ENCODE peak calls at places on chromosomes 1 and 21, in ten cellular contexts. One of them, this sample, is unnamed. For H3K27me3, the result is how much of the 10 kb centered on the place peaks cover.

GRCh38 chr1:69523032-69523431 is 44.7 kb upstream of the LRRC7 start:
- DNase-seq in HCT116: no peak
- DNase-seq in sigmoid colon: no peak
- DNase-seq in stomach: no peak
- DNase-seq in suprapubic skin: no peak
- DNase-seq in transverse colon: no peak
- DNase-seq in vagina: no peak
- DNase-seq in K562: no peak
- DNase-seq in GM12878: no peak
- DNase-seq in spleen: no peak
- DNase-seq in this sample: no peak

GRCh38 chr1:62247391-62248168 is 52.9 kb downstream of the L1TD1 start:
- DNase-seq in sigmoid colon: no peak
- DNase-seq in spleen: peak
- DNase-seq in stomach: no peak
- DNase-seq in HCT116: no peak
- DNase-seq in K562: no peak
- DNase-seq in suprapubic skin: no peak
- DNase-seq in transverse colon: no peak
- DNase-seq in GM12878: no peak
- DNase-seq in vagina: no peak
- DNase-seq in this sample: peak

GRCh38 chr1:64766385-64766784 is 21.5 kb downstream of the RAVER2 start:
- DNase-seq in spleen: no peak
- DNase-seq in HCT116: no peak
- DNase-seq in vagina: no peak
- DNase-seq in GM12878: no peak
- DNase-seq in transverse colon: no peak
- DNase-seq in K562: no peak
- DNase-seq in suprapubic skin: no peak
- DNase-seq in sigmoid colon: no peak
- DNase-seq in stomach: no peak
- DNase-seq in this sample: no peak

GRCh38 chr1:167763525-167764220 is 41.9 kb downstream of the MPZL1 start:
- DNase-seq in GM12878: no peak
- DNase-seq in vagina: no peak
- DNase-seq in K562: no peak
- DNase-seq in transverse colon: no peak
- DNase-seq in HCT116: no peak
- DNase-seq in spleen: no peak
- DNase-seq in sigmoid colon: no peak
- DNase-seq in suprapubic skin: no peak
- DNase-seq in stomach: no peak
- DNase-seq in this sample: no peak

GRCh38 chr21:45332981-45333582 is 45.4 kb upstream of the POFUT2 start:
- DNase-seq in GM12878: no peak
- DNase-seq in sigmoid colon: peak
- DNase-seq in suprapubic skin: peak
- DNase-seq in stomach: no peak
- DNase-seq in spleen: peak
- DNase-seq in HCT116: no peak
- DNase-seq in vagina: no peak
- DNase-seq in K562: no peak
- DNase-seq in transverse colon: no peak
- DNase-seq in this sample: no peak

GRCh38 chr1:198889102-198889501 is 250.3 kb downstream of the PTPRC start:
- DNase-seq in vagina: no peak
- DNase-seq in sigmoid colon: no peak
- DNase-seq in K562: no peak
- DNase-seq in HCT116: no peak
- DNase-seq in transverse colon: no peak
- DNase-seq in spleen: no peak
- DNase-seq in stomach: no peak
- DNase-seq in suprapubic skin: no peak
- DNase-seq in GM12878: no peak
- DNase-seq in this sample: no peak

GRCh38 chr1:192506741-192507155 is 68.8 kb upstream of the RGS1 start:
- DNase-seq in K562: no peak
- DNase-seq in HCT116: peak
- DNase-seq in stomach: no peak
- DNase-seq in transverse colon: no peak
- DNase-seq in spleen: no peak
- DNase-seq in vagina: no peak
- DNase-seq in sigmoid colon: no peak
- DNase-seq in suprapubic skin: no peak
- DNase-seq in GM12878: peak
- DNase-seq in this sample: no peak

GRCh38 chr1:26411624-26412074 is 1.0 kb downstream of the LIN28A start:
- DNase-seq in suprapubic skin: no peak
- DNase-seq in HCT116: no peak
- DNase-seq in spleen: no peak
- DNase-seq in vagina: no peak
- DNase-seq in sigmoid colon: no peak
- DNase-seq in GM12878: no peak
- DNase-seq in transverse colon: no peak
- DNase-seq in stomach: no peak
- DNase-seq in K562: no peak
- DNase-seq in this sample: no peak

GRCh38 chr1:204204944-204205343 is 8.7 kb upstream of the KISS1 start:
- DNase-seq in K562: no peak
- DNase-seq in spleen: no peak
- DNase-seq in GM12878: no peak
- DNase-seq in sigmoid colon: no peak
- DNase-seq in HCT116: no peak
- DNase-seq in transverse colon: no peak
- DNase-seq in suprapubic skin: no peak
- DNase-seq in vagina: no peak
- DNase-seq in stomach: no peak
- DNase-seq in this sample: no peak

GRCh38 chr1:31831397-31832378 is 15.9 kb upstream of the SPOCD1 start:
- DNase-seq in suprapubic skin: peak
- DNase-seq in HCT116: no peak
- DNase-seq in K562: peak
- DNase-seq in GM12878: no peak
- DNase-seq in spleen: no peak
- DNase-seq in sigmoid colon: no peak
- DNase-seq in stomach: no peak
- DNase-seq in vagina: no peak
- DNase-seq in transverse colon: no peak
- DNase-seq in this sample: no peak

GRCh38 chr1:30472009-30472408 is 251.4 kb downstream of the MATN1 start:
- DNase-seq in spleen: peak
- DNase-seq in HCT116: no peak
- DNase-seq in K562: no peak
- DNase-seq in stomach: no peak
- DNase-seq in transverse colon: no peak
- DNase-seq in sigmoid colon: peak
- DNase-seq in vagina: no peak
- DNase-seq in suprapubic skin: peak
- DNase-seq in GM12878: no peak
- DNase-seq in this sample: no peak

GRCh38 chr1:235313262-235313661 is 14.7 kb downstream of the ARID4B start:
- DNase-seq in GM12878: no peak
- DNase-seq in stomach: no peak
- DNase-seq in HCT116: no peak
- DNase-seq in K562: no peak
- DNase-seq in vagina: no peak
- DNase-seq in suprapubic skin: no peak
- DNase-seq in transverse colon: no peak
- DNase-seq in spleen: no peak
- DNase-seq in sigmoid colon: no peak
- DNase-seq in this sample: no peak

GRCh38 chr21:46438241-46438640 is 20.4 kb upstream of the DIP2A start:
- DNase-seq in K562: no peak
- DNase-seq in spleen: peak
- DNase-seq in transverse colon: no peak
- DNase-seq in stomach: no peak
- DNase-seq in GM12878: no peak
- DNase-seq in sigmoid colon: no peak
- DNase-seq in HCT116: no peak
- DNase-seq in vagina: no peak
- DNase-seq in suprapubic skin: no peak
- DNase-seq in this sample: no peak

GRCh38 chr1:201456499-201457309 is 12.3 kb downstream of the PHLDA3 start:
- DNase-seq in GM12878: no peak
- DNase-seq in vagina: no peak
- DNase-seq in HCT116: no peak
- DNase-seq in spleen: peak
- DNase-seq in stomach: no peak
- DNase-seq in K562: peak
- DNase-seq in suprapubic skin: peak
- DNase-seq in sigmoid colon: peak
- DNase-seq in transverse colon: peak
- DNase-seq in this sample: no peak

GRCh38 chr1:201649776-201650607 is 111.1 kb downstream of the NAV1 start:
- DNase-seq in suprapubic skin: peak
- DNase-seq in HCT116: peak
- DNase-seq in GM12878: no peak
- DNase-seq in stomach: peak
- DNase-seq in K562: peak
- DNase-seq in spleen: no peak
- DNase-seq in sigmoid colon: peak
- DNase-seq in vagina: no peak
- DNase-seq in transverse colon: peak
- DNase-seq in this sample: peak

GRCh38 chr1:82392513-82392912 is 591.8 kb downstream of the ADGRL2 start:
- DNase-seq in HCT116: no peak
- DNase-seq in GM12878: no peak
- DNase-seq in spleen: no peak
- DNase-seq in vagina: no peak
- DNase-seq in suprapubic skin: no peak
- DNase-seq in transverse colon: no peak
- DNase-seq in sigmoid colon: no peak
- DNase-seq in K562: no peak
- DNase-seq in stomach: no peak
- DNase-seq in this sample: no peak

GRCh38 chr1:147171399-147172167 is 687 bp downstream of the PRKAB2 start:
- DNase-seq in HCT116: no peak
- DNase-seq in stomach: no peak
- DNase-seq in GM12878: no peak
- DNase-seq in K562: peak
- DNase-seq in vagina: no peak
- DNase-seq in suprapubic skin: no peak
- DNase-seq in spleen: no peak
- DNase-seq in sigmoid colon: no peak
- DNase-seq in transverse colon: peak
- DNase-seq in this sample: no peak

GRCh38 chr21:25350056-25350455 is 257.2 kb downstream of the MRPL39 start:
- DNase-seq in sigmoid colon: no peak
- DNase-seq in suprapubic skin: no peak
- DNase-seq in K562: peak
- DNase-seq in spleen: no peak
- DNase-seq in stomach: no peak
- DNase-seq in HCT116: no peak
- DNase-seq in GM12878: no peak
- DNase-seq in vagina: no peak
- DNase-seq in transverse colon: no peak
- DNase-seq in this sample: no peak

GRCh38 chr1:169495916-169496315 is 10.2 kb upstream of the SLC19A2 start:
- DNase-seq in vagina: no peak
- DNase-seq in suprapubic skin: no peak
- DNase-seq in transverse colon: no peak
- DNase-seq in K562: no peak
- DNase-seq in stomach: no peak
- DNase-seq in GM12878: no peak
- DNase-seq in HCT116: no peak
- DNase-seq in sigmoid colon: no peak
- DNase-seq in spleen: no peak
- DNase-seq in this sample: no peak
- H3K27ac ChIP-seq in vagina: no peak
- H3K27ac ChIP-seq in suprapubic skin: no peak
- H3K27ac ChIP-seq in transverse colon: no peak
- H3K27ac ChIP-seq in K562: no peak
- H3K27ac ChIP-seq in stomach: no peak
- H3K27ac ChIP-seq in GM12878: no peak
- H3K27ac ChIP-seq in HCT116: no peak
- H3K27ac ChIP-seq in sigmoid colon: no peak
- H3K27ac ChIP-seq in spleen: no peak
- H3K27ac ChIP-seq in this sample: no peak

DNA sequence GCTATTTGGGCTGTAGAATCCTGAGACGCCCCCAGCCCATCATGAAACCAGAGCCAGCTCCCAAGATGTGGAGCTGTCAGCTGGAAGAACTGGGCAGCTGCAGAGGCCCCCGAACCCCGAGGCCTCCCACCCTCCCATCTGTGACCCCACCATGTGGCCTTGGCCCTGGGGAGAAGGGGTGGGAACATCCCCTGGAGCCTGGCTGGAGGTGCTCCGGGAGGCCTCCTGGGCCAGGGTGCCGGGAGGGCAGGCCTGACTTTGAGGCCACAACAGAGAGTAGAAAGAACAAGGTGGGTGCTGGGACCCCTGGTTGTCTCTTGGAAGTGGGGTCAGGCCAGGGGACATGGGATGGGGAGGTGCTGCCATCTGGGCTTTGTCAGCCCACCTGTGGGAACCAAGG is 6.0 kb upstream of the SMYD3 start:
- DNase-seq in transverse colon: no peak
- DNase-seq in spleen: no peak
- DNase-seq in GM12878: no peak
- DNase-seq in K562: no peak
- DNase-seq in vagina: no peak
- DNase-seq in suprapubic skin: no peak
- DNase-seq in sigmoid colon: no peak
- DNase-seq in HCT116: no peak
- DNase-seq in stomach: no peak
- DNase-seq in this sample: no peak
- H3K27me3 ChIP-seq in transverse colon: under half
- H3K27me3 ChIP-seq in spleen: under half
- H3K27me3 ChIP-seq in GM12878: under half
- H3K27me3 ChIP-seq in K562: under half
- H3K27me3 ChIP-seq in vagina: under half
- H3K27me3 ChIP-seq in suprapubic skin: under half
- H3K27me3 ChIP-seq in sigmoid colon: under half
- H3K27me3 ChIP-seq in HCT116: under half
- H3K27me3 ChIP-seq in stomach: under half
- H3K27me3 ChIP-seq in this sample: under half

DNA sequence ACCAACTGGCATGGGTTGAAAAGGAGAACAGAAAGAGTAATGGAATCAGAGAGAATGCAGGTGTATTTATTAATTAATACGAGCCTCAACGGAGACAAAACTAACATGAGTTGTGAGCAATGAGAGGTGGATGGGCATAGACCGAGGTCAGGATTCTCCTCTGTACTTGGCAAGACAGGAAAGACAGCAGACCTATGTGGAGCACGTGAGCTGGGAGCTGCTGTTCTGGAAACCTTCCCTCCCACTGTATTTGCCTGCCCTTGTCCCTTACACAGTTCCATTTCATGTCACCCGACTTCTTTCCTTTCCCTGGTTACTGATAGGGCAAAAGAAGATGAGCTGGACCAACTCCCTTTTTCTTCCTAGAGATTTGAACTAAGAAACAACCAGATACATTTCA is 110.9 kb downstream of the MRPS6 start:
- DNase-seq in transverse colon: no peak
- DNase-seq in vagina: no peak
- DNase-seq in suprapubic skin: no peak
- DNase-seq in GM12878: no peak
- DNase-seq in sigmoid colon: peak
- DNase-seq in HCT116: no peak
- DNase-seq in spleen: no peak
- DNase-seq in stomach: no peak
- DNase-seq in K562: no peak
- DNase-seq in this sample: no peak
- TF ChIP-seq POLR2AphosphoS5 in transverse colon: no peak
- TF ChIP-seq POLR2AphosphoS5 in vagina: no peak
- TF ChIP-seq POLR2AphosphoS5 in suprapubic skin: no peak
- TF ChIP-seq POLR2AphosphoS5 in GM12878: no peak
- TF ChIP-seq POLR2AphosphoS5 in sigmoid colon: no peak
- TF ChIP-seq POLR2AphosphoS5 in HCT116: no peak
- TF ChIP-seq POLR2AphosphoS5 in spleen: no peak
- TF ChIP-seq POLR2AphosphoS5 in stomach: no peak
- TF ChIP-seq POLR2AphosphoS5 in K562: no peak
- TF ChIP-seq POLR2AphosphoS5 in this sample: no peak

GRCh38 chr1:66183386-66183785 is 350.6 kb upstream of the SGIP1 start:
- DNase-seq in sigmoid colon: no peak
- DNase-seq in transverse colon: no peak
- DNase-seq in GM12878: no peak
- DNase-seq in suprapubic skin: no peak
- DNase-seq in spleen: no peak
- DNase-seq in HCT116: no peak
- DNase-seq in K562: no peak
- DNase-seq in vagina: no peak
- DNase-seq in stomach: no peak
- DNase-seq in this sample: no peak
- H3K27ac ChIP-seq in sigmoid colon: peak
- H3K27ac ChIP-seq in transverse colon: peak
- H3K27ac ChIP-seq in GM12878: no peak
- H3K27ac ChIP-seq in suprapubic skin: no peak
- H3K27ac ChIP-seq in spleen: no peak
- H3K27ac ChIP-seq in HCT116: no peak
- H3K27ac ChIP-seq in K562: no peak
- H3K27ac ChIP-seq in vagina: peak
- H3K27ac ChIP-seq in stomach: no peak
- H3K27ac ChIP-seq in this sample: no peak